ENCODE peak calls at places on chromosomes 6 and 20, in eight cellular contexts. J is aorta, K is neural progenitor cell, L is colonic mucosa, G is ascending aorta, M is foreskin keratinocyte, Q is tibial nerve, E is IMR-90. A is an unnamed sample.

GRCh38 chr6:73452107-73452461 is at the start of gene CGAS:
- DNase-seq in J (peak), K (peak), L (peak), G (peak), M (peak), Q (peak), E (peak), A (peak)

GRCh38 chr6:27279513-27280063 is 32.1 kb downstream of the PRSS16 start:
- DNase-seq in J (no peak), K (peak), L (no peak), G (no peak), M (peak), Q (no peak), E (no peak), A (no peak)

GRCh38 chr6:46039646-46040045 is 24.0 kb upstream of the CLIC5 start:
- DNase-seq in J (no peak), K (no peak), L (no peak), G (no peak), M (no peak), Q (no peak), E (no peak), A (no peak)

GRCh38 chr20:11452326-11452725 is 465.4 kb upstream of the BTBD3 start:
- DNase-seq in J (no peak), K (no peak), L (no peak), G (no peak), M (peak), Q (no peak), E (peak), A (no peak)

GRCh38 chr6:35759401-35759800 is 17.0 kb upstream of the CLPSL2 start:
- DNase-seq in J (no peak), K (no peak), L (no peak), G (no peak), M (no peak), Q (no peak), E (no peak), A (no peak)

GRCh38 chr20:5150226-5151076 is 23.6 kb downstream of the CDS2 start:
- DNase-seq in J (no peak), K (no peak), L (peak), G (no peak), M (peak), Q (no peak), E (peak), A (no peak)

GRCh38 chr6:136757150-136757549 is 35.1 kb downstream of the MAP3K5 start:
- DNase-seq in J (no peak), K (no peak), L (no peak), G (no peak), M (no peak), Q (no peak), E (peak), A (no peak)

GRCh38 chr6:9315966-9316650 is 880.8 kb upstream of the SLC35B3 start:
- DNase-seq in J (no peak), K (peak), L (no peak), G (no peak), M (no peak), Q (no peak), E (no peak), A (no peak)

GRCh38 chr6:144395014-144395413 is 109.9 kb downstream of the UTRN start:
- DNase-seq in J (no peak), K (no peak), L (no peak), G (no peak), M (no peak), Q (no peak), E (peak), A (no peak)

GRCh38 chr6:168616807-168617756 is 176.1 kb downstream of the SMOC2 start:
- DNase-seq in J (no peak), K (peak), L (no peak), G (no peak), M (no peak), Q (peak), E (no peak), A (no peak)

GRCh38 chr6:126060400-126060799 is 74.1 kb downstream of the TRMT11 start:
- DNase-seq in J (no peak), K (no peak), L (no peak), G (no peak), M (no peak), Q (no peak), E (no peak), A (no peak)

GRCh38 chr6:142899101-142899760 is 45.7 kb downstream of the HIVEP2 start:
- DNase-seq in J (no peak), K (peak), L (no peak), G (no peak), M (no peak), Q (no peak), E (no peak), A (no peak)

GRCh38 chr6:16690244-16691142 is 70.8 kb downstream of the ATXN1 start:
- DNase-seq in J (no peak), K (no peak), L (no peak), G (no peak), M (peak), Q (no peak), E (peak), A (no peak)

GRCh38 chr6:50699086-50699886 is 14.0 kb upstream of the TFAP2D start:
- DNase-seq in J (no peak), K (peak), L (no peak), G (no peak), M (no peak), Q (no peak), E (no peak), A (no peak)

GRCh38 chr6:151430886-151431285 is 21.0 kb downstream of the RMND1 start:
- DNase-seq in J (no peak), K (peak), L (no peak), G (no peak), M (no peak), Q (no peak), E (no peak), A (no peak)

GRCh38 chr6:130293800-130294199 is 71.0 kb upstream of the SAMD3 start:
- DNase-seq in J (no peak), K (peak), L (peak), G (no peak), M (peak), Q (no peak), E (peak), A (no peak)

GRCh38 chr6:31190488-31190887 is 20.0 kb upstream of the POU5F1 start:
- DNase-seq in J (no peak), K (no peak), L (no peak), G (no peak), M (no peak), Q (no peak), E (no peak), A (no peak)

GRCh38 chr6:89694428-89694827 is 55.9 kb upstream of the LYRM2 start:
- DNase-seq in J (no peak), K (no peak), L (no peak), G (no peak), M (no peak), Q (no peak), E (no peak), A (no peak)

GRCh38 chr20:47950103-47950502 is 164.8 kb upstream of the SULF2 start:
- DNase-seq in J (no peak), K (no peak), L (no peak), G (no peak), M (peak), Q (no peak), E (no peak), A (no peak)

GRCh38 chr6:131161987-131162386 is 26.7 kb downstream of the AKAP7 start:
- DNase-seq in J (no peak), K (peak), L (no peak), G (no peak), M (no peak), Q (no peak), E (no peak), A (no peak)

GRCh38 chr20:43915209-43916072 is 789 bp downstream of the TOX2 start:
- DNase-seq in J (peak), K (peak), L (peak), G (no peak), M (no peak), Q (no peak), E (peak), A (no peak)

GRCh38 chr6:63859520-63859919 is 223.9 kb downstream of the PHF3 start:
- DNase-seq in J (no peak), K (no peak), L (no peak), G (no peak), M (no peak), Q (no peak), E (no peak), A (no peak)

GRCh38 chr6:63864934-63865333 is 229.3 kb downstream of the PHF3 start:
- DNase-seq in J (no peak), K (no peak), L (no peak), G (no peak), M (no peak), Q (no peak), E (no peak), A (no peak)

GRCh38 chr6:63858691-63859090 is 223.1 kb downstream of the PHF3 start:
- DNase-seq in J (no peak), K (no peak), L (no peak), G (no peak), M (no peak), Q (no peak), E (no peak), A (no peak)

DNA sequence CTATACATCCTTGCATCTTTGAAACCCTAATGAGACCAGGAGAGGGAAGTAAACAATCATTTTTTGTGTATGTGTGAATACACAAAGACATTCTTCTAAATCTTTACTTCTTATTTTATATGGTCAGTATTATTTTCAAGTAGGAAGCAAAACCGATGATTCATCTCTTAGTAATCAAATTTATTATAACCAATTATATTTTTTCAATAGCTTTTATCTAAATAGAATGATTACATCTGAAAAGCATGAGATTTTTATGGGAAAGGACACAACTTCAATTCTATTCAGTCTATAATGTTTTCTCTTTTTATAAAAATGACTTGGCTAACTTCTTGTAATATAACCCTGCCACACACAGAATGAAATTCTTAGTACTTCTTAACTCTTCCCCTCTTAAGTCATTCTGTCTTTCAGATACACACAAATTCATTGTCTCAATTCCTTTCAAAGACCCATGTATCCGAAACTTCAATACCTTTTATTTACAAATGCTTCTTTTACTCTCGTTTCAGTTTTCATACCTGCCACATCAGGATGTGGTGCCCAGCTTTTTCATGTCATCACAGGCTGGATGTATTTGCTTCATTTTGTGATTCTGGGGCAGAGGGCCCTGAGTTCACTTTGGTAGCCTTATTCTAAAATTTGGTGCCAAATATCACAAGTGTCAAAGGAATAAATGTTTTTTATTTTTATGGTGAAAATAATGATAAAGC is 227.0 kb downstream of the PHF3 start:
- DNase-seq in J (no peak), K (no peak), L (no peak), G (no peak), M (peak), Q (no peak), E (peak), A (no peak)
- H3K27ac ChIP-seq in J (no peak), K (no peak), L (no peak), G (no peak), M (no peak), Q (no peak), E (no peak), A (no peak)

DNA sequence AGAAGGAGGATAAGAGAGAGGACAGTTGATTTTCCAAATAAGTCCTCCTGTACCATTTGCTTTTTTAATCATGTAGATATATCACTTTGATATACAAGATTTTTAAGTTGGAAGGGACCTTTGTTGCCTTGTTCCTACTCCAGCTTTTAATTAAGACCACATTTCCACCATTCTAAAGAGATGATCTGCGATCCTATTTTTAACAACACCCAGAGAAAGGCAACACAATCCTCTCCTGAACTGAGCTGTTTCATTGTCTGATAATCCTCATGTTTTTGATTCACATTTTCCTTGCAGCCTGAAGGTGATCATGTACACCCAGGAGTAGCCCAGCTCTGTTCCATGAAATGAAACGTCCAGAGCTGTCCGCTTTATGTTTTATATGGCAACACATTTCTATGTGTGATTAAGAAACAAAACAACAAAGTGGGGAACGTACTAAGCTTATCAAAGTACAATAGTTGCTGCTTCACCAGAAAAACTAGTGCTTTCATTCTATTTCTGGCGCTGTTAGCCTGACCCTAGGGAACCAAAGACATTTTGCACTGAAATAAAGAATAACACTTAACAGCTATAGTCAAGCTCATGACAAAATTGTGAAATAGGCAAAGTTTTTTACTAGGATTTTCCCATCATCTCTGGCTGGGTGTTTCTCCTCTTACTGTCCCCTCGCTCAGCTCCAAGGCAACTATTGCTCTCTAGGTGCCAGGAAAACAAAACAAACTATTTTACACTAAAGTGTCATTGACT is 22.6 kb upstream of the TRAF3IP2 start:
- DNase-seq in J (no peak), K (no peak), L (no peak), G (no peak), M (no peak), Q (peak), E (no peak), A (no peak)
- H3K27ac ChIP-seq in J (peak), K (no peak), L (no peak), G (peak), M (no peak), Q (peak), E (no peak), A (no peak)

DNA sequence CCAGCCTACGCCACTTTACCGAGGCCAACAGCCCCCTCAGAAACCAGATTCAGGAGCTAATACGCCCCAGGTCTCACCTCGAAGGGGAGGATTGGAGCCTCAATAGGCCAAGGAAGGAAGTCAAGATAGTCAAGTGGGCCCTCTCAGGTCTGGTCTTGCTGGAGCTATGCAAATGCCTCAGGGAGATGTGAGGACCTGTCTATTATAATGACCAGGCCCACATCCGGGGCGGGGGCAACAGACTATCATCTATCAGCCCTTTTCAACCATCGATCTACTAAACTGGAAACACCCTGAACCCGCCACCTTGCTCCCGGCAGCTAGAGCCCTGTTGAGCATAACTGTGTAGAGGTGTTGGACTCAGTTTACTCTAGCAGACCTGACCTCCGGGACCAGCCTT is 12.7 kb upstream of the GSTA3 start:
- DNase-seq in J (no peak), K (no peak), L (no peak), G (no peak), M (no peak), Q (no peak), E (no peak), A (no peak)
- H3K27ac ChIP-seq in J (no peak), K (no peak), L (no peak), G (no peak), M (no peak), Q (no peak), E (no peak), A (no peak)

GRCh38 chr6:165845488-165845887 is 182.4 kb upstream of the PDE10A start:
- DNase-seq in J (no peak), K (no peak), L (no peak), G (no peak), M (no peak), Q (no peak), E (peak), A (no peak)
- H3K27ac ChIP-seq in J (no peak), K (no peak), L (no peak), G (no peak), M (no peak), Q (no peak), E (no peak), A (no peak)

GRCh38 chr20:37526238-37526838 is 1.3 kb downstream of the BLCAP start:
- DNase-seq in J (no peak), K (peak), L (peak), G (no peak), M (peak), Q (no peak), E (peak), A (no peak)
- H3K27ac ChIP-seq in J (peak), K (no peak), L (peak), G (peak), M (peak), Q (peak), E (peak), A (peak)

A was measured in caudate nucleus.